ENCODE peak calls at places on chromosomes 5 and 9, in six cellular contexts. R is NCI-H748 treated with DMSO at 0.1 percent for 48 hours, X is GM04503, M is upper lobe of right lung, D is MG63, Z is nephron progenitor cell. A is an unnamed sample.

GRCh38 chr9:121557581-121558422 is 58.2 kb upstream of the GGTA1 start:
- DNase-seq in D (peak; percentile 81), M (peak; percentile 76), X (peak; percentile 69), R (no peak), Z (peak; percentile 62), A (no peak)

GRCh38 chr5:135885031-135885430 is 10.6 kb downstream of the IL9 start:
- DNase-seq in D (no peak), Z (no peak), R (no peak), M (no peak), X (no peak), A (no peak)

GRCh38 chr9:136681945-136682699 is 5.1 kb downstream of the AGPAT2 start:
- DNase-seq in X (no peak), D (no peak), Z (no peak), M (no peak), R (no peak), A (no peak)

GRCh38 chr9:77935974-77936373 is 95.6 kb downstream of the GNAQ start:
- DNase-seq in D (no peak), R (no peak), M (no peak), Z (no peak), X (no peak), A (no peak)

GRCh38 chr5:179827684-179828083 is 7.0 kb downstream of the SQSTM1 start:
- DNase-seq in X (no peak), M (peak; percentile 70), D (peak; percentile 66), Z (no peak), R (no peak), A (no peak)

GRCh38 chr9:124297553-124297905 is 39.8 kb downstream of the NEK6 start:
- DNase-seq in Z (no peak), X (peak; percentile 85), R (no peak), M (peak; percentile 80), D (peak; percentile 97), A (no peak)

GRCh38 chr5:342501-343460 is 21.3 kb downstream of the AHRR start:
- DNase-seq in X (no peak), M (no peak), R (no peak), Z (no peak), D (no peak), A (no peak)

GRCh38 chr5:74497706-74498105 is 142.8 kb downstream of the ENC1 start:
- DNase-seq in D (no peak), R (no peak), M (no peak), X (no peak), Z (no peak), A (no peak)

GRCh38 chr9:128293091-128293490 is 17.0 kb downstream of the SWI5 start:
- DNase-seq in R (no peak), D (no peak), M (no peak), Z (no peak), X (no peak), A (no peak)

GRCh38 chr9:137452761-137453642 is 6.1 kb downstream of the NSMF start:
- DNase-seq in R (no peak), D (no peak), X (no peak), Z (peak; percentile 20), M (peak; percentile 76), A (no peak)

GRCh38 chr5:143130891-143131290 is 272.6 kb downstream of the NR3C1 start:
- DNase-seq in X (no peak), R (no peak), M (no peak), Z (no peak), D (no peak), A (no peak)

GRCh38 chr9:21812945-21813568 is 10.6 kb downstream of the MTAP start:
- DNase-seq in D (peak; percentile 89), M (peak; percentile 83), R (peak; percentile 64), Z (peak; percentile 70), X (no peak), A (no peak)

GRCh38 chr5:53368966-53369605 is 111.3 kb upstream of the FST start:
- DNase-seq in M (no peak), D (no peak), R (no peak), X (no peak), Z (no peak), A (no peak)

GRCh38 chr5:14879985-14880589 is 8.5 kb upstream of the ANKH start:
- DNase-seq in Z (no peak), M (no peak), R (no peak), D (no peak), X (no peak), A (no peak)

GRCh38 chr5:74016373-74016772 is 390.4 kb downstream of the ARHGEF28 start:
- DNase-seq in Z (no peak), R (no peak), M (no peak), X (no peak), D (peak; percentile 11), A (no peak)

GRCh38 chr5:122957457-122957856 is 79.1 kb downstream of the PPIC start:
- DNase-seq in Z (no peak), M (no peak), D (no peak), R (no peak), X (no peak), A (no peak)

GRCh38 chr5:112420111-112420864 is 1.2 kb upstream of the EPB41L4A start:
- DNase-seq in D (peak; percentile 78), R (peak; percentile 40), M (peak; percentile 91), X (no peak), Z (peak; percentile 87), A (peak; percentile 86)

GRCh38 chr5:11912-12311 is 80.1 kb upstream of the PLEKHG4B start:
- DNase-seq in M (no peak), D (no peak), Z (no peak), X (no peak), R (no peak), A (no peak)

GRCh38 chr9:14097215-14097614 is 216.7 kb downstream of the NFIB start:
- DNase-seq in M (no peak), Z (no peak), D (no peak), R (no peak), X (no peak), A (no peak)

GRCh38 chr5:164007062-164007461 is 501.6 kb downstream of the MAT2B start:
- DNase-seq in X (no peak), D (no peak), Z (no peak), R (no peak), M (no peak), A (no peak)

GRCh38 chr9:104776787-104777186 is 12.9 kb downstream of the NIPSNAP3B start:
- DNase-seq in M (no peak), X (peak; percentile 37), R (no peak), D (no peak), Z (no peak), A (no peak)

GRCh38 chr5:176564002-176564401 is 14.9 kb downstream of the CDHR2 start:
- DNase-seq in D (no peak), Z (no peak), X (no peak), R (no peak), M (no peak), A (no peak)

GRCh38 chr9:98168952-98169488 is 23.4 kb downstream of the CORO2A start:
- DNase-seq in Z (peak; percentile 64), R (no peak), M (no peak), X (no peak), D (no peak), A (no peak)

GRCh38 chr5:176772271-176773210 is 37.8 kb upstream of the UNC5A start:
- DNase-seq in Z (no peak), D (no peak), M (peak; percentile 21), X (no peak), R (no peak), A (peak; percentile 20)

GRCh38 chr9:95284152-95284551 is 33.4 kb downstream of the FANCC start:
- DNase-seq in M (no peak), D (peak; percentile 7), Z (no peak), X (no peak), R (no peak), A (no peak)

GRCh38 chr9:17802249-17802857 is 223.5 kb downstream of the SH3GL2 start:
- DNase-seq in X (no peak), D (no peak), Z (no peak), M (no peak), R (peak; percentile 22), A (no peak)

GRCh38 chr9:131422241-131422792 is 28.4 kb downstream of the PRRC2B start:
- DNase-seq in X (no peak), D (peak; percentile 64), M (peak; percentile 31), R (no peak), Z (no peak), A (no peak)

GRCh38 chr5:172144291-172144815 is 43.7 kb downstream of the STK10 start:
- DNase-seq in Z (no peak), M (no peak), X (no peak), D (no peak), R (no peak), A (no peak)

GRCh38 chr9:136429683-136430590 is 9.7 kb downstream of the INPP5E start:
- DNase-seq in D (no peak), X (no peak), R (no peak), Z (no peak), M (no peak), A (no peak)

GRCh38 chr5:126525630-126526245 is 69.3 kb downstream of the ALDH7A1 start:
- DNase-seq in Z (peak; percentile 20), M (no peak), X (no peak), D (peak; percentile 72), R (no peak), A (no peak)

GRCh38 chr9:117714282-117714681 is 10.1 kb downstream of the TLR4 start:
- DNase-seq in R (no peak), M (no peak), Z (no peak), X (no peak), D (no peak), A (no peak)

GRCh38 chr5:156819967-156820581 is 30.0 kb upstream of the PPP1R2B start:
- DNase-seq in D (no peak), X (no peak), R (no peak), M (no peak), Z (no peak), A (no peak)